ENCODE peak calls at places on chromosomes 7 and 10, in five cellular contexts. One of them, this sample, is unnamed. For H3K36me3, the result is how much of the 10 kb centered on the place peaks cover.

GRCh38 chr10:78283069-78283682 is 249.5 kb downstream of the RPS24 start:
- DNase-seq in tibial nerve: no peak
- DNase-seq in tibial artery: no peak
- DNase-seq in thoracic aorta: no peak
- DNase-seq in GM12878: no peak
- DNase-seq in this sample: no peak

GRCh38 chr10:4333474-4333894 is 492.5 kb upstream of the AKR1E2 start:
- DNase-seq in tibial nerve: no peak
- DNase-seq in tibial artery: no peak
- DNase-seq in thoracic aorta: no peak
- DNase-seq in GM12878: no peak
- DNase-seq in this sample: no peak

GRCh38 chr10:126062132-126063032 is 166.0 kb downstream of the FANK1 start:
- DNase-seq in tibial nerve: peak
- DNase-seq in tibial artery: peak
- DNase-seq in thoracic aorta: peak
- DNase-seq in GM12878: no peak
- DNase-seq in this sample: peak

GRCh38 chr10:92103376-92104084 is 180.0 kb downstream of the BTAF1 start:
- DNase-seq in tibial nerve: no peak
- DNase-seq in tibial artery: no peak
- DNase-seq in thoracic aorta: no peak
- DNase-seq in GM12878: no peak
- DNase-seq in this sample: no peak

GRCh38 chr7:48366096-48366495 is 194.8 kb downstream of the ABCA13 start:
- DNase-seq in tibial nerve: no peak
- DNase-seq in tibial artery: no peak
- DNase-seq in thoracic aorta: no peak
- DNase-seq in GM12878: no peak
- DNase-seq in this sample: no peak

GRCh38 chr10:8374334-8374733 is 319.8 kb downstream of the GATA3 start:
- DNase-seq in tibial nerve: no peak
- DNase-seq in tibial artery: no peak
- DNase-seq in thoracic aorta: no peak
- DNase-seq in GM12878: no peak
- DNase-seq in this sample: no peak

GRCh38 chr10:20962165-20962564 is 65.1 kb upstream of the NEBL start:
- DNase-seq in tibial nerve: no peak
- DNase-seq in tibial artery: no peak
- DNase-seq in thoracic aorta: no peak
- DNase-seq in GM12878: no peak
- DNase-seq in this sample: no peak

GRCh38 chr10:103659674-103660363 is 166.3 kb downstream of the NEURL1 start:
- DNase-seq in tibial nerve: peak
- DNase-seq in tibial artery: peak
- DNase-seq in thoracic aorta: no peak
- DNase-seq in GM12878: no peak
- DNase-seq in this sample: peak

GRCh38 chr10:5291501-5292195 is 73.1 kb upstream of the UCN3 start:
- DNase-seq in tibial nerve: peak
- DNase-seq in tibial artery: peak
- DNase-seq in thoracic aorta: no peak
- DNase-seq in GM12878: no peak
- DNase-seq in this sample: no peak

GRCh38 chr7:153190452-153190851 is 430.9 kb downstream of the ACTR3B start:
- DNase-seq in tibial nerve: no peak
- DNase-seq in tibial artery: no peak
- DNase-seq in thoracic aorta: no peak
- DNase-seq in GM12878: no peak
- DNase-seq in this sample: no peak

GRCh38 chr10:860519-860918 is 71.0 kb downstream of the LARP4B start:
- DNase-seq in tibial nerve: no peak
- DNase-seq in tibial artery: no peak
- DNase-seq in thoracic aorta: no peak
- DNase-seq in GM12878: no peak
- DNase-seq in this sample: no peak

GRCh38 chr10:103554488-103555320 is 61.2 kb downstream of the NEURL1 start:
- DNase-seq in tibial nerve: no peak
- DNase-seq in tibial artery: no peak
- DNase-seq in thoracic aorta: no peak
- DNase-seq in GM12878: no peak
- DNase-seq in this sample: peak

GRCh38 chr10:103854687-103855423 is 521 bp downstream of the SH3PXD2A start:
- DNase-seq in tibial nerve: no peak
- DNase-seq in tibial artery: peak
- DNase-seq in thoracic aorta: no peak
- DNase-seq in GM12878: no peak
- DNase-seq in this sample: no peak

GRCh38 chr10:73601486-73601921 is 10.4 kb upstream of the USP54 start:
- DNase-seq in tibial nerve: no peak
- DNase-seq in tibial artery: no peak
- DNase-seq in thoracic aorta: no peak
- DNase-seq in GM12878: no peak
- DNase-seq in this sample: peak

GRCh38 chr10:130407052-130407451 is 270.9 kb downstream of the GLRX3 start:
- DNase-seq in tibial nerve: no peak
- DNase-seq in tibial artery: no peak
- DNase-seq in thoracic aorta: no peak
- DNase-seq in GM12878: no peak
- DNase-seq in this sample: no peak

GRCh38 chr7:79453558-79454324 is at the start of gene MAGI2:
- DNase-seq in tibial nerve: peak
- DNase-seq in tibial artery: peak
- DNase-seq in thoracic aorta: peak
- DNase-seq in GM12878: no peak
- DNase-seq in this sample: peak

GRCh38 chr7:78191475-78192079 is 393.0 kb downstream of the PHTF2 start:
- DNase-seq in tibial nerve: no peak
- DNase-seq in tibial artery: no peak
- DNase-seq in thoracic aorta: no peak
- DNase-seq in GM12878: no peak
- DNase-seq in this sample: no peak

GRCh38 chr10:33249137-33249536 is 85.3 kb downstream of the NRP1 start:
- DNase-seq in tibial nerve: no peak
- DNase-seq in tibial artery: no peak
- DNase-seq in thoracic aorta: no peak
- DNase-seq in GM12878: no peak
- DNase-seq in this sample: no peak
- H3K36me3 ChIP-seq in tibial nerve: under half
- H3K36me3 ChIP-seq in tibial artery: under half
- H3K36me3 ChIP-seq in thoracic aorta: under half
- H3K36me3 ChIP-seq in GM12878: under half
- H3K36me3 ChIP-seq in this sample: under half

DNA sequence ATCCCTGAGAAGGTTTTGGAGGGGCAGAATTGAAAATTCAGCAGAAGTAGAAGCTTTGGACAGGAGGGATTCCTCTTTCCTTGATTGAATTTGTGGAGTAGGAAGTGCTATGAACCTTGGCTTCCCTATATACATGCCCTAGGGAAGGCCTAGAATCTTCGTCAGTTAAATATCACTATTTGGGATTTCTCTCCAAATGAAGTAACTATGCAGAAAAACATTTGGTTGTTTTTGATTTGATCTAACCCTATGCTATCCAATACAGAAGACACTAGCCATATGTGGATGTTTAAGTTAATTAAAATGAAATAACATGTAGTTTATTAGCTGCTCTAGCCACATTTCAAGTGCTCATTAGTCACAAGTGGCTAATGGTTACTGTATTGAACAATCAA is 15.7 kb downstream of the ANLN start:
- DNase-seq in tibial nerve: no peak
- DNase-seq in tibial artery: no peak
- DNase-seq in thoracic aorta: no peak
- DNase-seq in GM12878: no peak
- DNase-seq in this sample: no peak
- H3K36me3 ChIP-seq in tibial nerve: under half
- H3K36me3 ChIP-seq in tibial artery: under half
- H3K36me3 ChIP-seq in thoracic aorta: under half
- H3K36me3 ChIP-seq in GM12878: under half
- H3K36me3 ChIP-seq in this sample: under half

GRCh38 chr7:157394246-157395191 is 57.7 kb downstream of the DNAJB6 start:
- DNase-seq in tibial nerve: no peak
- DNase-seq in tibial artery: no peak
- DNase-seq in thoracic aorta: no peak
- DNase-seq in GM12878: no peak
- DNase-seq in this sample: no peak
- H3K36me3 ChIP-seq in tibial nerve: under half
- H3K36me3 ChIP-seq in tibial artery: under half
- H3K36me3 ChIP-seq in thoracic aorta: under half
- H3K36me3 ChIP-seq in GM12878: under half
- H3K36me3 ChIP-seq in this sample: under half

GRCh38 chr10:48872234-48872633 is 67.4 kb downstream of the LRRC18 start:
- DNase-seq in tibial nerve: no peak
- DNase-seq in tibial artery: no peak
- DNase-seq in thoracic aorta: no peak
- DNase-seq in GM12878: no peak
- DNase-seq in this sample: no peak
- H3K36me3 ChIP-seq in tibial nerve: under half
- H3K36me3 ChIP-seq in tibial artery: under half
- H3K36me3 ChIP-seq in thoracic aorta: under half
- H3K36me3 ChIP-seq in GM12878: under half
- H3K36me3 ChIP-seq in this sample: under half

GRCh38 chr10:110584006-110584405 is 16.5 kb downstream of the SMC3 start:
- DNase-seq in tibial nerve: no peak
- DNase-seq in tibial artery: no peak
- DNase-seq in thoracic aorta: no peak
- DNase-seq in GM12878: no peak
- DNase-seq in this sample: no peak
- H3K36me3 ChIP-seq in tibial nerve: under half
- H3K36me3 ChIP-seq in tibial artery: half or more
- H3K36me3 ChIP-seq in thoracic aorta: half or more
- H3K36me3 ChIP-seq in GM12878: under half
- H3K36me3 ChIP-seq in this sample: under half

DNA sequence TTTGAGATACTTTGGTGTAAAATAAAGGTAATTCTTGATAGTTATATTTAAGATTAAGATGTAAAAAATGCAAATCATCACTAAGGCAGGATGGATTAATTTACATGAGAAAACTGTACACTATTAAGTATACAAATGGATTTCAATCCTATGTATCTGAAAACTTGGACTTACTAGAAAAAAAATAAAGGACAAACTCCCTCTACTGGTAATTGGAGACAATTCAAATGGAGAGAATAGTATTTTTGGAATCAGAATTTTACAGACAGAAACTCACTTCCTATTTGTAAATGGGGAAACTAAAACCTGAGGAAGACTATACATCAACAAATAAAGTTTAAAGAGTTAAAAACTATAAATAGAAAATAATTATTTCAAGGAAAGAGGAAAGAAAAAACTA is 62.6 kb downstream of the CUL2 start:
- DNase-seq in tibial nerve: no peak
- DNase-seq in tibial artery: no peak
- DNase-seq in thoracic aorta: no peak
- DNase-seq in GM12878: no peak
- DNase-seq in this sample: no peak
- H3K36me3 ChIP-seq in tibial nerve: under half
- H3K36me3 ChIP-seq in tibial artery: under half
- H3K36me3 ChIP-seq in thoracic aorta: under half
- H3K36me3 ChIP-seq in GM12878: under half
- H3K36me3 ChIP-seq in this sample: under half

GRCh38 chr7:151349507-151349853 is 7.9 kb downstream of the NUB1 start:
- DNase-seq in tibial nerve: no peak
- DNase-seq in tibial artery: no peak
- DNase-seq in thoracic aorta: no peak
- DNase-seq in GM12878: no peak
- DNase-seq in this sample: no peak
- H3K36me3 ChIP-seq in tibial nerve: under half
- H3K36me3 ChIP-seq in tibial artery: half or more
- H3K36me3 ChIP-seq in thoracic aorta: under half
- H3K36me3 ChIP-seq in GM12878: under half
- H3K36me3 ChIP-seq in this sample: under half

DNA sequence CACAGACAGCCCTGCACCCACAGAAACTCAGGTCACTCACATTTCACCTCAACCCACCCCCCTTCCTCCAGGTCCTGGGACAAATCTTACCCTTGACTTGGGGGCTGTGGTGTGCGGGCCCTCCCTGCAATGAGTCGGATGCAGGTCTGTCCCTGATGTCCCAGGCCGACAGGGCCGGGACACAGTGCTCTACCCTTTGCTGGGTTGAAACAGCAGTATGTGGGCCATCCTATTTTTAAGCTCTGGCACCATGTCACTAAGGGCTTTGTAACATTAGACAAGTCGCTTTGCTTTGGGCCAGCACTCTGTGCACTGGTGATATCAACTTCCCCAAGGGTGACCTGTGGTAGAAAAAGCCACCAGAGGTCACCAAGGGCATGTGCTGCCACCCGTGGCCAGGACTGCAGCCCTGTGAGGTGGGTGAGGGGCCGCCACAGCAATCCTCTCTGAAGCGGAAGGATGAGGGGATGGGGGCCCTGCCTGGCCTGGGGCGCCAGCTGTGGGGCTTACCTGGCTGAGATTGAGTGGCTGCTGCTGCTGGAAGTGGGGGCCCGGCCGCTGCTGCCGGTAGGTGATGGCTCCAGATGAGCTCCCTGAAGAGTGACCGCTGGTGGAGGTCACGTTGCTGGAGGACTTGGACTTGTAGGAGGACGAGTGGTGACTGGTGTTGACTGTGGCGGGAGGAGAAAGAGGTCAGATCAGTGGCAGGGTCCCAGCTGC is 51.3 kb downstream of the CLEC2L start:
- DNase-seq in tibial nerve: no peak
- DNase-seq in tibial artery: no peak
- DNase-seq in thoracic aorta: no peak
- DNase-seq in GM12878: no peak
- DNase-seq in this sample: no peak
- H3K36me3 ChIP-seq in tibial nerve: under half
- H3K36me3 ChIP-seq in tibial artery: half or more
- H3K36me3 ChIP-seq in thoracic aorta: half or more
- H3K36me3 ChIP-seq in GM12878: under half
- H3K36me3 ChIP-seq in this sample: under half

GRCh38 chr10:68336952-68337351 is 4.2 kb upstream of the PBLD start:
- DNase-seq in tibial nerve: no peak
- DNase-seq in tibial artery: no peak
- DNase-seq in thoracic aorta: no peak
- DNase-seq in GM12878: no peak
- DNase-seq in this sample: no peak
- H3K36me3 ChIP-seq in tibial nerve: under half
- H3K36me3 ChIP-seq in tibial artery: under half
- H3K36me3 ChIP-seq in thoracic aorta: under half
- H3K36me3 ChIP-seq in GM12878: under half
- H3K36me3 ChIP-seq in this sample: under half

GRCh38 chr7:1016577-1017531 is 27.5 kb upstream of the GPR146 start:
- DNase-seq in tibial nerve: no peak
- DNase-seq in tibial artery: no peak
- DNase-seq in thoracic aorta: no peak
- DNase-seq in GM12878: no peak
- DNase-seq in this sample: no peak
- H3K36me3 ChIP-seq in tibial nerve: under half
- H3K36me3 ChIP-seq in tibial artery: under half
- H3K36me3 ChIP-seq in thoracic aorta: under half
- H3K36me3 ChIP-seq in GM12878: under half
- H3K36me3 ChIP-seq in this sample: under half